ENCODE peak calls at places on chromosomes 16 and 17, in seven cellular contexts. A, I, W, V, N, K and B are unnamed samples.

GRCh38 chr16:85085721-85086120 is 26.6 kb downstream of the CIBAR2 start:
- DNase-seq in A (no peak), I (no peak), W (no peak), V (no peak), N (no peak), K (no peak), B (no peak)

GRCh38 chr17:67534941-67535340 is 157.9 kb downstream of the PITPNC1 start:
- DNase-seq in A (no peak), I (no peak), W (no peak), V (no peak), N (no peak), K (no peak), B (no peak)

GRCh38 chr16:69606985-69607384 is 41.2 kb downstream of the NFAT5 start:
- DNase-seq in A (no peak), I (no peak), W (no peak), V (no peak), N (no peak), K (no peak), B (no peak)

GRCh38 chr16:30060354-30061194 is 5.0 kb upstream of the ALDOA start:
- DNase-seq in A (no peak), I (no peak), W (no peak), V (no peak), N (no peak), K (no peak), B (no peak)

GRCh38 chr16:69482410-69482951 is 58.1 kb downstream of the CYB5B start:
- DNase-seq in A (peak), I (no peak), W (no peak), V (no peak), N (no peak), K (no peak), B (peak)

GRCh38 chr17:74513987-74514631 is 17.2 kb downstream of the CD300LB start:
- DNase-seq in A (peak), I (no peak), W (no peak), V (no peak), N (peak), K (no peak), B (no peak)

GRCh38 chr17:72710834-72711233 is 381.7 kb downstream of the SLC39A11 start:
- DNase-seq in A (peak), I (no peak), W (no peak), V (no peak), N (no peak), K (no peak), B (no peak)

GRCh38 chr17:51356084-51356410 is 95.7 kb downstream of the UTP18 start:
- DNase-seq in A (no peak), I (no peak), W (no peak), V (no peak), N (no peak), K (no peak), B (no peak)

GRCh38 chr17:75078097-75079022 is 9.4 kb upstream of the SLC16A5 start:
- DNase-seq in A (peak), I (no peak), W (no peak), V (peak), N (no peak), K (peak), B (no peak)

GRCh38 chr17:80948091-80948960 is 43.3 kb upstream of the CHMP6 start:
- DNase-seq in A (no peak), I (no peak), W (peak), V (no peak), N (no peak), K (no peak), B (no peak)

GRCh38 chr17:36608794-36609497 is 7.6 kb downstream of the MRM1 start:
- DNase-seq in A (peak), I (no peak), W (peak), V (peak), N (no peak), K (peak), B (no peak)